ENCODE peak calls at places on chromosomes 4 and X, in eight cellular contexts. Q is NCI-H1092; O is Right ventricle myocardium superior; R is stimulated activated CD8-positive, alpha-beta memory T cell treated with anti-CD3 and anti-CD28 coated beads, Interleukin-7, amount 100 ng/mL, for 4 hours; B is A549; I is activated CD4-positive, alpha-beta T cell treated with anti-CD3 and anti-CD28 coated beads for 36 hours; J is mucosa of descending colon; D is Karpas-422. W is an unnamed sample.

GRCh38 chr4:99028187-99028586 is 32.7 kb downstream of the METAP1 start:
- DNase-seq in Q (no peak), O (no peak), R (no peak), B (no peak), I (peak), J (no peak), D (no peak), W (no peak)

GRCh38 chr4:137531951-137532868 is at the start of gene PCDH18:
- DNase-seq in Q (no peak), O (peak), R (no peak), B (no peak), I (peak), J (peak), D (no peak), W (peak)

GRCh38 chr4:127783026-127783769 is 1.1 kb downstream of the HSPA4L start:
- DNase-seq in Q (peak), O (peak), R (no peak), B (peak), I (peak), J (peak), D (no peak), W (peak)

GRCh38 chr4:101958547-101958946 is 168.0 kb downstream of the BANK1 start:
- DNase-seq in Q (no peak), O (no peak), R (no peak), B (no peak), I (no peak), J (no peak), D (no peak), W (no peak)

GRCh38 chr4:150126880-150127236 is 48.6 kb downstream of the DCLK2 start:
- DNase-seq in Q (no peak), O (no peak), R (no peak), B (no peak), I (no peak), J (no peak), D (no peak), W (no peak)

GRCh38 chr4:142713282-142714030 is 132.6 kb downstream of the INPP4B start:
- DNase-seq in Q (no peak), O (no peak), R (no peak), B (no peak), I (no peak), J (no peak), D (no peak), W (no peak)

GRCh38 chrX:123959281-123960063 is 2.0 kb upstream of the STAG2 start:
- DNase-seq in Q (no peak), O (peak), R (no peak), B (peak), I (peak), J (peak), D (no peak), W (no peak)

GRCh38 chrX:140274761-140275525 is 229.9 kb downstream of the SOX3 start:
- DNase-seq in Q (no peak), O (no peak), R (no peak), B (no peak), I (no peak), J (no peak), D (no peak), W (no peak)

GRCh38 chrX:95762716-95763115 is 921.9 kb upstream of the DIAPH2 start:
- DNase-seq in Q (no peak), O (no peak), R (no peak), B (no peak), I (no peak), J (no peak), D (peak), W (no peak)

GRCh38 chrX:65195621-65196020 is 219.4 kb upstream of the ZC4H2 start:
- DNase-seq in Q (no peak), O (no peak), R (no peak), B (no peak), I (no peak), J (no peak), D (no peak), W (no peak)

GRCh38 chr4:38091636-38092035 is 131.4 kb downstream of the PTTG2 start:
- DNase-seq in Q (no peak), O (no peak), R (no peak), B (no peak), I (no peak), J (no peak), D (no peak), W (no peak)

W was measured in NCI-H1105 treated with DMSO at 0.1 percent for 48 hours.